ENCODE peak calls at places on chromosomes 11 and 22, in six cellular contexts. L is KBM-7; F is M059J; Z is activated gamma-delta T cell; A is stimulated activated naive B cell treated with anti-CD40 and anti-IgM and Interleukin-4, amounts not matched to agents 10 μg/mL and 1 μg/mL and 100 μg/mL, for 72 hours; P is activated T-cell treated with anti-CD3 and anti-CD28 coated beads for 1 hour. C is an unnamed sample.

GRCh38 chr11:86274503-86274902 is 27.5 kb upstream of the HIKESHI start:
- DNase-seq in F (no peak), L (no peak), Z (no peak), P (no peak), A (no peak), C (no peak)

GRCh38 chr11:11620966-11621880 is 582 bp downstream of the GALNT18 start:
- DNase-seq in L (peak), F (peak), P (no peak), Z (no peak), A (no peak), C (peak)

GRCh38 chr11:34957606-34958005 is 41.2 kb downstream of the PDHX start:
- DNase-seq in A (no peak), L (no peak), Z (no peak), P (no peak), F (no peak), C (no peak)

GRCh38 chr11:12170984-12171383 is 60.6 kb downstream of the MICAL2 start:
- DNase-seq in F (no peak), A (no peak), L (no peak), P (no peak), Z (no peak), C (no peak)

GRCh38 chr11:127074151-127074761 is 73.7 kb upstream of the KIRREL3 start:
- DNase-seq in Z (no peak), F (peak), P (no peak), A (no peak), L (peak), C (peak)

GRCh38 chr11:129225190-129225589 is 33.1 kb upstream of the ARHGAP32 start:
- DNase-seq in A (no peak), L (no peak), P (no peak), Z (no peak), F (peak), C (no peak)

GRCh38 chr11:114172871-114173444 is 113.4 kb downstream of the ZBTB16 start:
- DNase-seq in P (no peak), L (no peak), F (no peak), A (no peak), Z (no peak), C (no peak)

GRCh38 chr11:28621648-28622215 is 513.5 kb downstream of the METTL15 start:
- DNase-seq in F (peak), A (no peak), P (no peak), Z (no peak), L (no peak), C (no peak)

GRCh38 chr22:23236026-23236425 is 55.7 kb downstream of the BCR start:
- DNase-seq in A (no peak), Z (no peak), F (no peak), P (no peak), L (no peak), C (no peak)

GRCh38 chr11:126341760-126342161 is 13.7 kb upstream of the ST3GAL4 start:
- DNase-seq in P (no peak), A (no peak), Z (no peak), F (peak), L (peak), C (no peak)

GRCh38 chr22:50084570-50084969 is 656 bp downstream of the MLC1 start:
- DNase-seq in L (peak), Z (no peak), F (no peak), P (no peak), A (no peak), C (no peak)

GRCh38 chr11:106482920-106483761 is 405.7 kb downstream of the AASDHPPT start:
- DNase-seq in P (no peak), F (peak), A (no peak), L (no peak), Z (no peak), C (no peak)

GRCh38 chr11:6604081-6604626 is 580 bp downstream of the ILK start:
- DNase-seq in F (peak), P (peak), A (peak), Z (no peak), L (peak), C (peak)

GRCh38 chr11:68191661-68192579 is 21.2 kb downstream of the KMT5B start:
- DNase-seq in P (no peak), F (peak), A (no peak), L (no peak), Z (no peak), C (no peak)

GRCh38 chr11:79400717-79401330 is 40.0 kb downstream of the TENM4 start:
- DNase-seq in P (no peak), A (no peak), L (peak), Z (no peak), F (peak), C (no peak)

GRCh38 chr11:100619484-100619883 is 67.6 kb upstream of the ARHGAP42 start:
- DNase-seq in P (no peak), Z (no peak), F (peak), L (no peak), A (no peak), C (no peak)

GRCh38 chr11:75342966-75343870 is 8.2 kb downstream of the ARRB1 start:
- DNase-seq in L (no peak), Z (no peak), F (peak), A (no peak), P (no peak), C (no peak)

GRCh38 chr22:42964994-42965699 is 49.8 kb downstream of the PACSIN2 start:
- DNase-seq in P (no peak), Z (no peak), L (peak), A (peak), F (peak), C (no peak)

GRCh38 chr11:69944146-69944795 is 125.1 kb upstream of the FGF3 start:
- DNase-seq in F (no peak), Z (no peak), A (no peak), P (no peak), L (no peak), C (no peak)

GRCh38 chr22:21055880-21056319 is 10.2 kb downstream of the LRRC74B start:
- DNase-seq in Z (no peak), P (no peak), F (no peak), L (peak), A (no peak), C (no peak)

GRCh38 chr11:103792981-103793468 is 243.4 kb upstream of the DDI1 start:
- DNase-seq in A (no peak), P (no peak), F (no peak), L (no peak), Z (no peak), C (no peak)

GRCh38 chr11:107834995-107835394 is 23.6 kb downstream of the SLC35F2 start:
- DNase-seq in F (no peak), L (no peak), P (no peak), A (no peak), Z (no peak), C (no peak)

C was measured in GM06990.